ENCODE peak calls at places on chromosomes 1 and 21, in four cellular contexts. R is HCT116, N is GM12878, F is K562. O is an unnamed sample.

GRCh38 chr1:199302554-199302953 is 663.7 kb downstream of the PTPRC start:
- DNase-seq in R (no peak), F (no peak), N (no peak), O (no peak)

GRCh38 chr1:215132156-215132555 is 49.6 kb downstream of the KCNK2 start:
- DNase-seq in F (no peak), R (no peak), N (no peak), O (no peak)

GRCh38 chr1:50852889-50853288 is 107.2 kb downstream of the FAF1 start:
- DNase-seq in N (no peak), R (no peak), F (no peak), O (no peak)

GRCh38 chr1:22139066-22139594 is 3.8 kb downstream of the WNT4 start:
- DNase-seq in F (no peak), R (no peak), N (no peak), O (no peak)

GRCh38 chr21:33572350-33572749 is 16.1 kb downstream of the DONSON start:
- DNase-seq in R (no peak), F (no peak), N (no peak), O (no peak)

GRCh38 chr1:55584521-55585401 is 369.6 kb upstream of the USP24 start:
- DNase-seq in N (no peak), F (no peak), R (no peak), O (no peak)

GRCh38 chr1:26164036-26164927 is 4.5 kb downstream of the C1orf232 start:
- DNase-seq in F (peak), R (no peak), N (no peak), O (no peak)

GRCh38 chr21:39604951-39605350 is 7.8 kb upstream of the B3GALT5 start:
- DNase-seq in N (no peak), R (no peak), F (no peak), O (no peak)

GRCh38 chr1:114764689-114765088 is 6.9 kb upstream of the CSDE1 start:
- DNase-seq in R (no peak), F (no peak), N (no peak), O (no peak)

GRCh38 chr1:41461790-41462679 is 22.4 kb downstream of the EDN2 start:
- DNase-seq in F (no peak), R (no peak), N (no peak), O (peak)
- TF ChIP-seq SRF in F (no peak), R (no peak), N (no peak), O (no peak)

GRCh38 chr1:83860506-83861221 is 138.3 kb downstream of the TTLL7 start:
- DNase-seq in F (peak), N (no peak), R (peak), O (peak)
- TF ChIP-seq ZBTB33 in F (no peak), N (no peak), R (no peak), O (no peak)

GRCh38 chr1:23664837-23665795 is 26.5 kb upstream of the RPL11 start:
- DNase-seq in R (peak), F (no peak), N (peak), O (peak)
- TF ChIP-seq SRF in R (no peak), F (no peak), N (no peak), O (no peak)

GRCh38 chr1:210294991-210295773 is 33.5 kb upstream of the HHAT start:
- DNase-seq in F (no peak), N (no peak), R (no peak), O (no peak)
- TF ChIP-seq ZBTB33 in F (no peak), N (no peak), R (no peak), O (no peak)